ENCODE peak calls at places on chromosome 21, in six cellular contexts. One of them, this sample, is unnamed.

GRCh38 chr21:46265736-46266525 is 19.5 kb downstream of the MCM3AP start:
- DNase-seq in HepG2: no peak
- DNase-seq in stomach: no peak
- DNase-seq in suprapubic skin: no peak
- DNase-seq in transverse colon: no peak
- DNase-seq in prostate gland: no peak
- DNase-seq in this sample: no peak

GRCh38 chr21:37074195-37074510 is 1.1 kb downstream of the TTC3 start:
- DNase-seq in HepG2: no peak
- DNase-seq in stomach: no peak
- DNase-seq in suprapubic skin: no peak
- DNase-seq in transverse colon: no peak
- DNase-seq in prostate gland: no peak
- DNase-seq in this sample: no peak

GRCh38 chr21:23160914-23161313 is 2162.7 kb downstream of the NCAM2 start:
- DNase-seq in HepG2: no peak
- DNase-seq in stomach: no peak
- DNase-seq in suprapubic skin: no peak
- DNase-seq in transverse colon: no peak
- DNase-seq in prostate gland: no peak
- DNase-seq in this sample: no peak

GRCh38 chr21:25370311-25370744 is 237.0 kb downstream of the MRPL39 start:
- DNase-seq in HepG2: no peak
- DNase-seq in stomach: no peak
- DNase-seq in suprapubic skin: no peak
- DNase-seq in transverse colon: no peak
- DNase-seq in prostate gland: no peak
- DNase-seq in this sample: no peak

GRCh38 chr21:45859762-45860357 is 121.7 kb upstream of the COL6A1 start:
- DNase-seq in HepG2: no peak
- DNase-seq in stomach: no peak
- DNase-seq in suprapubic skin: peak
- DNase-seq in transverse colon: no peak
- DNase-seq in prostate gland: no peak
- DNase-seq in this sample: no peak

GRCh38 chr21:41895643-41896493 is 16.7 kb upstream of the PRDM15 start:
- DNase-seq in HepG2: no peak
- DNase-seq in stomach: no peak
- DNase-seq in suprapubic skin: no peak
- DNase-seq in transverse colon: peak
- DNase-seq in prostate gland: no peak
- DNase-seq in this sample: no peak

GRCh38 chr21:14688412-14688811 is 142.3 kb upstream of the SAMSN1 start:
- DNase-seq in HepG2: no peak
- DNase-seq in stomach: no peak
- DNase-seq in suprapubic skin: no peak
- DNase-seq in transverse colon: no peak
- DNase-seq in prostate gland: no peak
- DNase-seq in this sample: no peak

GRCh38 chr21:46217511-46218196 is 10.9 kb downstream of the LSS start:
- DNase-seq in HepG2: no peak
- DNase-seq in stomach: no peak
- DNase-seq in suprapubic skin: peak
- DNase-seq in transverse colon: no peak
- DNase-seq in prostate gland: no peak
- DNase-seq in this sample: no peak

GRCh38 chr21:46604975-46605758 is at the start of gene S100B:
- DNase-seq in HepG2: no peak
- DNase-seq in stomach: no peak
- DNase-seq in suprapubic skin: peak
- DNase-seq in transverse colon: no peak
- DNase-seq in prostate gland: no peak
- DNase-seq in this sample: peak

GRCh38 chr21:9763306-9763705 is 758.1 kb upstream of the TPTE start:
- DNase-seq in HepG2: no peak
- DNase-seq in stomach: no peak
- DNase-seq in suprapubic skin: no peak
- DNase-seq in transverse colon: no peak
- DNase-seq in prostate gland: no peak
- DNase-seq in this sample: no peak

GRCh38 chr21:23522750-23523149 is 2084.5 kb downstream of the MRPL39 start:
- DNase-seq in HepG2: no peak
- DNase-seq in stomach: no peak
- DNase-seq in suprapubic skin: no peak
- DNase-seq in transverse colon: no peak
- DNase-seq in prostate gland: no peak
- DNase-seq in this sample: no peak

GRCh38 chr21:31201144-31201543 is 142.9 kb downstream of the TIAM1 start:
- DNase-seq in HepG2: no peak
- DNase-seq in stomach: no peak
- DNase-seq in suprapubic skin: no peak
- DNase-seq in transverse colon: no peak
- DNase-seq in prostate gland: no peak
- DNase-seq in this sample: no peak

GRCh38 chr21:31862078-31862477 is 10.7 kb upstream of the HUNK start:
- DNase-seq in HepG2: no peak
- DNase-seq in stomach: no peak
- DNase-seq in suprapubic skin: no peak
- DNase-seq in transverse colon: no peak
- DNase-seq in prostate gland: no peak
- DNase-seq in this sample: no peak

GRCh38 chr21:15729674-15730483 is at the start of gene USP25:
- DNase-seq in HepG2: peak
- DNase-seq in stomach: peak
- DNase-seq in suprapubic skin: peak
- DNase-seq in transverse colon: peak
- DNase-seq in prostate gland: peak
- DNase-seq in this sample: peak

DNA sequence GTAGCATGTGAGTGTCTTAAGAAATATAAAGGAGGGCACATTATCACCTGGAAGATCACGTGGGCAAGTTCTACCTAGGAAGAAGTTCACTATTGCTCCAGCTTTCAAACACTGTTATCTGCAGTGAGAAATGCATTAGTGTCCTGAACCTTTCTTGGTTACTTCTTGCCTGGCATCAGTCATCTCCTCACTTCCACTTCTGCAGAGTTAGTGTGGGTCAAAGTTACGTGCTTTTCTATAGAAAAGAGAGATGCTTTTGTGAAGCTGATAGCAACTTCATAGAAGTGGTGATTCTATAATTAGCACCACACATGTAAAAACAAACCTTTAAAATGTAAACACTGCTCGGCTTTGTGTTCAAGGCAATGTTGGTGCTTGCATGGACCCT is 57.2 kb downstream of the MRPS6 start:
- DNase-seq in HepG2: no peak
- DNase-seq in stomach: no peak
- DNase-seq in suprapubic skin: no peak
- DNase-seq in transverse colon: no peak
- DNase-seq in prostate gland: no peak
- DNase-seq in this sample: no peak
- H3K4me3 ChIP-seq in HepG2: no peak
- H3K4me3 ChIP-seq in stomach: no peak
- H3K4me3 ChIP-seq in suprapubic skin: no peak
- H3K4me3 ChIP-seq in transverse colon: no peak
- H3K4me3 ChIP-seq in prostate gland: no peak
- H3K4me3 ChIP-seq in this sample: no peak

DNA sequence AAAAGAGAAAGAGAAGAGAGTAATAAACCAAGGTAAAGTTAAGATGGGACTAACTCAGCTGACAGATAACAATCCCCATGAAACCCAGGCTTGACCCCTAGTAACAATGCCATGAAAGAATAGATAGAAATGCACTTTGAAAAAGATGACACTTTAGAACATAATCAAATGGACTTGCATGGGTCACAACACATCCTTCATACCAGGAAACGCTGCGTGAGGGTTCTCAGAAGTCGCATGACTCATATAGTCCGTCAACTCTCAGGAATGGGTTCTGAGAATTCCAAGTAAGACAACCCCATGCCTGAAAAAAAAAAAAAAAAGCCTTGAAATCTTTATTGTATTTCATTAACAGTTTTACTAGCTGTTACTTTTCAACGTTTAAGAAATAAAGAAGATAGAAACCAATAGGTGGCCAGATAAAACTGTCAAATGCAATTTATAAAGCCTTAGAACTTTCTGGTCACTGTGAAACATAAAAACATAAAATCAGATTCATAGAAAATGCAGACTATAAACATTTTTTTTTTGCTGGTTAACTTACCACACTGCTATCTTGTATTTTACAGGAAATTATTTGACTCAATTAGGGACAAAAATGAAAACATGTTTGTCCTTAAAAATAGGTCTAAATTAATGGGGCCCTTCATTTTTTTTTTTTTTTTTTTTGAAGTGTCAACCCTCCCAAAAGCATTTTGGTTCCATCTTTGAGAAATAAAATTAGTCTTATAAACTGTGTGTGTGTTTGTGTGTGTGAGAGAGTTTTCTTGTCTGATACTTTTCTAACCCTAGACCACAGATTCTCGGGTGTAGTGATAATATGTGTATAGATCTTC is 202.1 kb downstream of the NCAM2 start:
- DNase-seq in HepG2: no peak
- DNase-seq in stomach: no peak
- DNase-seq in suprapubic skin: peak
- DNase-seq in transverse colon: peak
- DNase-seq in prostate gland: no peak
- DNase-seq in this sample: no peak
- TF ChIP-seq POLR2AphosphoS5 in HepG2: no peak
- TF ChIP-seq POLR2AphosphoS5 in stomach: no peak
- TF ChIP-seq POLR2AphosphoS5 in suprapubic skin: no peak
- TF ChIP-seq POLR2AphosphoS5 in transverse colon: peak
- TF ChIP-seq POLR2AphosphoS5 in prostate gland: no peak
- TF ChIP-seq POLR2AphosphoS5 in this sample: no peak

GRCh38 chr21:26490771-26491170 is 82.3 kb downstream of the CYYR1 start:
- DNase-seq in HepG2: no peak
- DNase-seq in stomach: no peak
- DNase-seq in suprapubic skin: no peak
- DNase-seq in transverse colon: no peak
- DNase-seq in prostate gland: no peak
- DNase-seq in this sample: no peak

GRCh38 chr21:26489781-26490180 is 83.3 kb downstream of the CYYR1 start:
- DNase-seq in HepG2: no peak
- DNase-seq in stomach: no peak
- DNase-seq in suprapubic skin: no peak
- DNase-seq in transverse colon: no peak
- DNase-seq in prostate gland: no peak
- DNase-seq in this sample: no peak

GRCh38 chr21:26491663-26492062 is 81.4 kb downstream of the CYYR1 start:
- DNase-seq in HepG2: no peak
- DNase-seq in stomach: no peak
- DNase-seq in suprapubic skin: no peak
- DNase-seq in transverse colon: no peak
- DNase-seq in prostate gland: no peak
- DNase-seq in this sample: no peak

GRCh38 chr21:26499475-26499874 is 73.6 kb downstream of the CYYR1 start:
- DNase-seq in HepG2: no peak
- DNase-seq in stomach: no peak
- DNase-seq in suprapubic skin: no peak
- DNase-seq in transverse colon: no peak
- DNase-seq in prostate gland: no peak
- DNase-seq in this sample: no peak

DNA sequence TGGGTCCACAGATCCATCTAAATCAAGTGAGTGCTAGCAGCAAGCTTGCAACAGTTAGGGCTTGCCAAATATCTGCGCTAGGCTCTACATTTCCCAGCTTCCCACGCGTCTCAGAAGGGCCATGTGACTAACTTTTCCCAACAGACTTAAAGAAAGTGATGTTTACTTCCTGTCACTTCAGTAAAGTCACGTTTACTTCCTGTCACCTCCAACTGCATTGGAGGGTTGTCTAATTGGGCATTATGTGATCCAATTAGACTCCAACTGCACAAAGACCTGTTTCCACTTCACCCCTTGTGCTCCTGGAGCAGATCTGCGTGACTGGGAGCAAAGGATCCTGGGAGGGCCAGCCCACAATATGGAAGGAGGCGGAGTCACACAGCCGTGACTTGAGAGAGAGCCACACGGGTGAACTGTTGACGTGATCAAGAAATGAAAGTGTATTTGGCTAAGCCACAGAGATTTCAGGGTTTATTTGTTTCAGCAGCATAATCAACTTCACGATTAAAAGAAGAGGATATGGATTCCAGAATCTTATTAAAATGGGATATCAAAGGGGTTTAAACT is 77.7 kb downstream of the CYYR1 start:
- DNase-seq in HepG2: no peak
- DNase-seq in stomach: no peak
- DNase-seq in suprapubic skin: no peak
- DNase-seq in transverse colon: no peak
- DNase-seq in prostate gland: no peak
- DNase-seq in this sample: no peak
- H3K27ac ChIP-seq in HepG2: no peak
- H3K27ac ChIP-seq in stomach: no peak
- H3K27ac ChIP-seq in suprapubic skin: no peak
- H3K27ac ChIP-seq in transverse colon: no peak
- H3K27ac ChIP-seq in prostate gland: no peak
- H3K27ac ChIP-seq in this sample: no peak

GRCh38 chr21:42923553-42924432 is 1.6 kb downstream of the ERVH48-1 start:
- DNase-seq in HepG2: peak
- DNase-seq in stomach: peak
- DNase-seq in suprapubic skin: peak
- DNase-seq in transverse colon: peak
- DNase-seq in prostate gland: peak
- DNase-seq in this sample: peak
- H3K4me3 ChIP-seq in HepG2: no peak
- H3K4me3 ChIP-seq in stomach: no peak
- H3K4me3 ChIP-seq in suprapubic skin: no peak
- H3K4me3 ChIP-seq in transverse colon: peak
- H3K4me3 ChIP-seq in prostate gland: no peak
- H3K4me3 ChIP-seq in this sample: no peak

GRCh38 chr21:29287383-29287782 is 11.3 kb upstream of the BACH1 start:
- DNase-seq in HepG2: peak
- DNase-seq in stomach: no peak
- DNase-seq in suprapubic skin: no peak
- DNase-seq in transverse colon: no peak
- DNase-seq in prostate gland: no peak
- DNase-seq in this sample: peak
- TF ChIP-seq POLR2AphosphoS5 in HepG2: no peak
- TF ChIP-seq POLR2AphosphoS5 in stomach: no peak
- TF ChIP-seq POLR2AphosphoS5 in suprapubic skin: no peak
- TF ChIP-seq POLR2AphosphoS5 in transverse colon: no peak
- TF ChIP-seq POLR2AphosphoS5 in prostate gland: no peak
- TF ChIP-seq POLR2AphosphoS5 in this sample: no peak

GRCh38 chr21:35953570-35953969 is 106.8 kb downstream of the SETD4 start:
- DNase-seq in HepG2: peak
- DNase-seq in stomach: no peak
- DNase-seq in suprapubic skin: no peak
- DNase-seq in transverse colon: no peak
- DNase-seq in prostate gland: peak
- DNase-seq in this sample: no peak
- H3K27ac ChIP-seq in HepG2: peak
- H3K27ac ChIP-seq in stomach: no peak
- H3K27ac ChIP-seq in suprapubic skin: no peak
- H3K27ac ChIP-seq in transverse colon: no peak
- H3K27ac ChIP-seq in prostate gland: peak
- H3K27ac ChIP-seq in this sample: no peak